ENCODE peak calls at places on chromosomes 16 and 17, in seven cellular contexts. G is AG10803; H is AG09319; S is activated T-helper 1 cell treated with anti-CD3 and anti-CD28 coated beads, Interleukin-12 subunit alpha, Interleukin-12 subunit beta, Interleukin-2, Interleukin-4 antibody, amounts not matched to agents 30 ng/mL and 10 ng/mL and 1 ng/mL, durations not matched to agents 14 hours and 24 hours and 36 hours; O is Kasumi-1; B is fibroblast of pulmonary artery; A is HCEC 1CT. R is an unnamed sample.

GRCh38 chr16:85935957-85936760 is 37.2 kb downstream of the IRF8 start:
- DNase-seq in G (no peak), H (no peak), S (peak; percentile 62), O (peak; percentile 84), B (no peak), A (no peak), R (no peak)

GRCh38 chr17:61837175-61838051 is 25.9 kb downstream of the BRIP1 start:
- DNase-seq in G (peak; percentile 73), H (peak; percentile 45), S (no peak), O (peak; percentile 82), B (peak; percentile 87), A (peak; percentile 57), R (peak; percentile 72)

GRCh38 chr17:30449480-30449879 is 27.7 kb upstream of the GOSR1 start:
- DNase-seq in G (peak; percentile 49), H (no peak), S (no peak), O (no peak), B (peak; percentile 62), A (no peak), R (no peak)

GRCh38 chr16:31461921-31462804 is 2.9 kb downstream of the ARMC5 start:
- DNase-seq in G (no peak), H (no peak), S (no peak), O (no peak), B (no peak), A (no peak), R (no peak)

GRCh38 chr16:83143788-83144187 is 517.0 kb downstream of the CDH13 start:
- DNase-seq in G (no peak), H (no peak), S (no peak), O (no peak), B (no peak), A (no peak), R (no peak)

GRCh38 chr17:81923302-81924260 is 4.0 kb downstream of the MAFG start:
- DNase-seq in G (peak; percentile 73), H (no peak), S (no peak), O (peak; percentile 95), B (peak; percentile 85), A (peak; percentile 79), R (peak; percentile 54)

GRCh38 chr17:74339537-74340195 is 13.6 kb downstream of the KIF19 start:
- DNase-seq in G (no peak), H (no peak), S (no peak), O (no peak), B (no peak), A (no peak), R (no peak)

GRCh38 chr17:15405016-15405415 is 62.4 kb downstream of the CDRT4 start:
- DNase-seq in G (no peak), H (no peak), S (no peak), O (no peak), B (no peak), A (no peak), R (no peak)

GRCh38 chr17:49823614-49824013 is 24.3 kb downstream of the TAC4 start:
- DNase-seq in G (peak; percentile 81), H (no peak), S (no peak), O (no peak), B (no peak), A (peak; percentile 50), R (no peak)

GRCh38 chr17:59415397-59415796 is 83.9 kb downstream of the YPEL2 start:
- DNase-seq in G (no peak), H (no peak), S (no peak), O (no peak), B (no peak), A (no peak), R (no peak)

GRCh38 chr17:76700627-76701470 is 9.9 kb downstream of the MXRA7 start:
- DNase-seq in G (peak; percentile 89), H (peak; percentile 54), S (no peak), O (peak; percentile 66), B (peak; percentile 88), A (peak; percentile 77), R (no peak)

GRCh38 chr16:54150861-54151260 is 135.7 kb downstream of the IRX3 start:
- DNase-seq in G (no peak), H (no peak), S (no peak), O (no peak), B (no peak), A (no peak), R (no peak)

GRCh38 chr17:45581860-45582259 is 91.3 kb upstream of the PLEKHM1 start:
- DNase-seq in G (no peak), H (no peak), S (no peak), O (no peak), B (no peak), A (no peak), R (no peak)